ENCODE peak calls at places on chromosome 3, in eight cellular contexts. I is adipocyte, F is kidney epithelial cell, U is fibroblast of lung, H is testis, K is bronchial epithelial cell, N is tibial artery, X is heart left ventricle. T is an unnamed sample.

GRCh38 chr3:185270956-185271332 is 17.1 kb upstream of the EHHADH start:
- DNase-seq in I (no peak), K (peak; percentile 5), N (no peak), X (no peak), U (no peak), H (no peak), F (no peak), T (no peak)

GRCh38 chr3:58383476-58383875 is 50.2 kb downstream of the PDHB start:
- DNase-seq in I (peak; percentile 66), U (peak; percentile 88), N (no peak), X (no peak), K (peak; percentile 29), F (peak; percentile 32), H (no peak), T (peak; percentile 24)

GRCh38 chr3:186077466-186077865 is 31.4 kb downstream of the ETV5 start:
- DNase-seq in F (no peak), X (no peak), N (no peak), U (no peak), H (no peak), K (no peak), I (no peak), T (no peak)

GRCh38 chr3:78972617-78973301 is 795.0 kb downstream of the ROBO1 start:
- DNase-seq in U (no peak), F (no peak), I (no peak), X (no peak), K (peak; percentile 82), N (no peak), H (no peak), T (no peak)

GRCh38 chr3:35322070-35322469 is 317.3 kb upstream of the ARPP21 start:
- DNase-seq in N (no peak), K (peak; percentile 8), I (peak; percentile 19), H (no peak), U (peak; percentile 6), F (peak; percentile 90), X (no peak), T (no peak)

GRCh38 chr3:172321035-172321434 is 127.2 kb downstream of the GHSR start:
- DNase-seq in I (peak; percentile 75), H (no peak), N (no peak), F (no peak), U (no peak), K (no peak), X (no peak), T (peak; percentile 67)

GRCh38 chr3:42014949-42015533 is 53.1 kb upstream of the ULK4 start:
- DNase-seq in K (no peak), I (peak; percentile 42), F (no peak), X (peak; percentile 66), U (no peak), H (peak; percentile 31), N (peak; percentile 53), T (peak; percentile 52)

GRCh38 chr3:105608623-105609022 is 241.9 kb downstream of the ALCAM start:
- DNase-seq in H (no peak), K (no peak), U (no peak), N (no peak), I (no peak), F (no peak), X (no peak), T (peak; percentile 57)

GRCh38 chr3:50194903-50195500 is 3.6 kb downstream of the GNAT1 start:
- DNase-seq in K (peak; percentile 14), N (no peak), I (peak; percentile 16), U (no peak), H (no peak), F (no peak), X (no peak), T (no peak)

GRCh38 chr3:99172736-99173657 is 271.5 kb upstream of the DCBLD2 start:
- DNase-seq in U (peak; percentile 71), I (peak; percentile 84), H (peak; percentile 82), F (peak; percentile 42), N (peak; percentile 51), X (peak; percentile 23), K (peak; percentile 65), T (peak; percentile 80)

DNA sequence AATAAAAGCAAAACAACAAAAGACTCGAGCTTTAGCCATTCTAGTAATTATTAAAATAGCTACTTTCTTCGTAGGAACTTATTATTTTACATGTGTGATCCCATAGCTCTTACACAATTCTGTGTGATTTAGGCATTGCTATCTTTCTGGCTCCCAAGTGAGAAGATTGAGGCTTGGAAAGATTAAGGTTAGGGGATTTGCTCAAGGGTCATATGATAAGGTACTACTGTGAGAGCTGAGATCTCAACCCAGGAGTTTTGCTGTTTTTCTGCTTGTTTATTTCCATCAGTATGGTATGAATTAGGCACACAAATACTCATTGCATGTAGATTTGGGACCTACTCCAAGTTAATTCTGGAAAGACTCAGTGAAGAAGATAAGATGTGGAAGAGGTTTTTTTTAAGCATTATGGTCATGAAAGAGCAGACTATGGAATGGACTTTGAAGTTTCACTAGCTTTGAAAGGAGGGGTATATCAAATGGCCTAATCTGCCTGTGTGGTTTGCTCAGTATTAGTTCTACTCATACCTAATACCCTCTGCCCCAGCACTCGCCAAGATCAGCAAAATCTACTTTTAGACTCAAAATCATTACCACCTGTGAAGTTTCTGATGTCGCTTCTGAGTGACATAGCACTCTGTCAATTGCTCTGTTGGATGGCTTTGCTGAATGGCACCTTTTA is 12.4 kb downstream of the MBNL1 start:
- DNase-seq in F (no peak), I (peak; percentile 56), H (no peak), K (no peak), N (no peak), U (peak; percentile 68), X (no peak), T (peak; percentile 44)
- H3K4me3 ChIP-seq in F (no peak overlapping the region), I (peak overlapping the region; percentile 3), H (no peak overlapping the region), K (no peak overlapping the region), N (peak overlapping the region; percentile 13), U (no peak overlapping the region), X (no peak overlapping the region), T (no peak overlapping the region)

GRCh38 chr3:56763233-56763632 is 38.5 kb downstream of the ARHGEF3 start:
- DNase-seq in U (no peak), K (no peak), H (no peak), N (no peak), F (no peak), X (no peak), I (no peak), T (no peak)
- H3K4me3 ChIP-seq in U (no peak overlapping the region), K (no peak overlapping the region), H (no peak overlapping the region), N (no peak overlapping the region), F (no peak overlapping the region), X (no peak overlapping the region), I (no peak overlapping the region), T (no peak overlapping the region)

GRCh38 chr3:175075269-175075668 is 216.1 kb downstream of the NAALADL2 start:
- DNase-seq in N (no peak), F (no peak), U (peak; percentile 20), I (peak; percentile 36), X (no peak), H (no peak), K (peak; percentile 47), T (peak; percentile 66)
- H3K4me3 ChIP-seq in N (no peak overlapping the region), F (no peak overlapping the region), U (no peak overlapping the region), I (no peak overlapping the region), X (no peak overlapping the region), H (no peak overlapping the region), K (no peak overlapping the region), T (no peak overlapping the region)

DNA sequence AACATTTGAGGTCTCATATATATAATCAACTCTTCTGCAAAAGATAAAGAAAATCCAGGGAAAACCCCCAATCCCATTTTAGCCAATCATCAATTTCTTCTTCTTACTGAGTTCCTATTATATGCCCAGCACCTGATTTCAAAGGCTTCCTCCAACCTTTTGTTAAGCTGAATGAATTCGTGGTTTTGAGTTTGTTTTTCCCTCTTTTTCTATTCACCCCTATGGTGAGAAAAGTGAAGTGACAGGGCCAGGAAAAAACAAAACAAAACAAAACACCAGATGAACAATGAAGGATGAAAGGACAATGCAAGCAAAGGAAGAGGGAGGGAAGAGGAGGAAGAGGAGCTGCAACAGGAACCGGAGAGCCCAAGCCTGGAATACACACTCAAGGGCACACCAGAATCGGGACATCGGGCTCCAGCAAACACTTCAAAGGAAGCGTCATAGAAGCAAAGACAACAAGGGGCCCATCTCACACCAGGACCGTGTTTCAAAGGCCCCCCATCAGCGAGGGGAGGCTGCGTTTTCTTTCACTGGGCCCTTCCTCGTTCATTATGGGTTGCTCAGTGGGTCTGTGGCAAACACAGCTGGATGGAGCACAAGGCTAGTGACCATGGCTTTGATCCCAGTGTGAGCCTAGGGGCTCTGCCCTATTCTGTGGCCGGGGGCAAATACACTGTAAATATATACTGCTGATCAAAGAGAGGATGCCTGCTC is 50.2 kb downstream of the VGLL4 start:
- DNase-seq in F (no peak), K (no peak), X (no peak), I (no peak), U (no peak), N (no peak), H (no peak), T (no peak)
- H3K4me3 ChIP-seq in F (no peak overlapping the region), K (no peak overlapping the region), X (no peak overlapping the region), I (no peak overlapping the region), U (no peak overlapping the region), N (no peak overlapping the region), H (no peak overlapping the region), T (no peak overlapping the region)

GRCh38 chr3:179391906-179392305 is 44.4 kb downstream of the MFN1 start:
- DNase-seq in H (no peak), U (no peak), I (no peak), N (no peak), X (no peak), F (no peak), K (no peak), T (no peak)
- H3K4me3 ChIP-seq in H (no peak overlapping the region), U (no peak overlapping the region), I (no peak overlapping the region), N (no peak overlapping the region), X (no peak overlapping the region), F (no peak overlapping the region), K (no peak overlapping the region), T (no peak overlapping the region)

DNA sequence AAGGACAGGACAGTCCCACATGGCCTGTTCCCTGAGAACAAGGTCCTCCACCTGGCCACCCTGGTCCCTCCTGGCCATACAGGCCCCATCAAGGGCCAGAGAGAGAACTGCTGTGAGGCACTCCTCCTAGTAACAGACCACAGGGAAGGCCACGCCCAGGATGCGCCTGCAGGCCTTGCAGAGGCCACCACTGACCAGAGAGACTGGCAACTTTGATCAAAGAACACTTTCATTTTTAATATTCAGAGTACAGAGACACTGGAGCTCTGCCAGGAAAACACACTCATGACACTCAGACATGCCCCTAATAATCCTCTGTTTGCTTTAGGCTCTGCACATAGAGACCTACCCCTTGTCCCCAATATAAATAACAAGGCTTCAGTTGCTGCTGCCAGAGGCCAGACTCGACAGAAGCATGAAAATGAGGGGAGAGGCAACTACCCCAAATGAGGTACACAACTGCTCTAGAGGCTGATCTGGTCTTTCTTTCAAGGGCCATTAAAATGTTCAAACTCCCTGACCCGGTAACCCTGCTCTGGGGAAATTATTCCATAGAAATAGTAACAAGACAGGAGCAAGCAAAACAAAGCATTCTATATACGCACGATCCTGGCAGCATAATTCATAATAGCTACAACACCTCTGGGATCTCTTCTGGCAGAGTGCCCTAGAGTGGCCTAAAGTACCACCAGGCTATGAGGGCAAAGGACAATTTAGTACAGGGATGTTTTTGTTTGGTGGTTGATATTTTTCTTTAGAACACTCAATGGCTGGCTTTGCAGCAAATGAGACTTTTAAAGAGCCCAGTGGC is 44.7 kb downstream of the CCDC12 start:
- DNase-seq in H (peak; percentile 71), F (no peak), N (peak; percentile 53), K (no peak), I (peak; percentile 36), U (no peak), X (peak; percentile 57), T (peak; percentile 95)
- H3K4me3 ChIP-seq in H (no peak overlapping the region), F (no peak overlapping the region), N (no peak overlapping the region), K (no peak overlapping the region), I (peak overlapping the region; percentile 26), U (no peak overlapping the region), X (no peak overlapping the region), T (no peak overlapping the region)

T was measured in fibroblast of villous mesenchyme.